ENCODE peak calls at places on chromosomes 7 and 10, in seven cellular contexts. V is IMR-90, F is GM12878, W is tibial nerve, M is GM12891, A is vagina, L is GM12892. E is an unnamed sample.

GRCh38 chr7:16695621-16696237 is 49.7 kb downstream of the BZW2 start:
- DNase-seq in M (no peak), W (no peak), F (no peak), V (peak; percentile 73), A (no peak), L (no peak), E (peak; percentile 75)

GRCh38 chr10:36794981-36795380 is 330.4 kb upstream of the ANKRD30A start:
- DNase-seq in L (no peak), F (no peak), M (no peak), A (no peak), W (no peak), V (no peak), E (no peak)

GRCh38 chr7:111638048-111638447 is 75.8 kb upstream of the IMMP2L start:
- DNase-seq in M (no peak), L (no peak), F (no peak), V (no peak), W (no peak), A (no peak), E (no peak)

GRCh38 chr7:106017657-106018056 is 54.6 kb downstream of the CDHR3 start:
- DNase-seq in W (no peak), M (no peak), F (no peak), V (no peak), L (no peak), A (no peak), E (peak; percentile 25)

GRCh38 chr7:133252858-133253521 is at the start of gene EXOC4:
- DNase-seq in M (peak; percentile 63), F (peak; percentile 95), W (peak; percentile 79), L (peak; percentile 65), V (peak; percentile 97), A (peak; percentile 97), E (peak; percentile 98)

GRCh38 chr7:122919643-122920181 is 33.5 kb upstream of the CADPS2 start:
- DNase-seq in W (no peak), M (no peak), A (no peak), L (no peak), V (no peak), F (no peak), E (no peak)

GRCh38 chr10:91034494-91035157 is 113.7 kb upstream of the ANKRD1 start:
- DNase-seq in F (no peak), M (no peak), W (peak; percentile 57), A (no peak), V (peak; percentile 19), L (no peak), E (no peak)

GRCh38 chr10:42850931-42851330 is 68.3 kb downstream of the BMS1 start:
- DNase-seq in M (no peak), F (no peak), L (no peak), W (no peak), V (peak; percentile 3), A (no peak), E (no peak)

GRCh38 chr7:78438433-78438832 is 639.9 kb downstream of the PHTF2 start:
- DNase-seq in M (no peak), L (no peak), V (no peak), W (no peak), F (no peak), A (no peak), E (no peak)

GRCh38 chr10:132714906-132715790 is 70.8 kb downstream of the NKX6-2 start:
- DNase-seq in M (no peak), V (no peak), A (no peak), F (no peak), L (no peak), W (peak; percentile 9), E (no peak)

GRCh38 chr7:157875230-157876179 is 538.7 kb downstream of the DNAJB6 start:
- DNase-seq in V (no peak), F (no peak), L (no peak), W (no peak), M (no peak), A (no peak), E (peak; percentile 7)

GRCh38 chr10:101236376-101237079 is 7.3 kb upstream of the LBX1 start:
- DNase-seq in M (no peak), L (no peak), F (no peak), W (no peak), V (peak; percentile 61), A (no peak), E (no peak)

GRCh38 chr10:132961-133898 is 2.0 kb upstream of the ZMYND11 start:
- DNase-seq in M (no peak), A (no peak), W (no peak), F (no peak), L (no peak), V (peak; percentile 74), E (no peak)

GRCh38 chr10:45409782-45410181 is 35.8 kb downstream of the ALOX5 start:
- DNase-seq in M (no peak), F (no peak), W (no peak), L (no peak), A (no peak), V (no peak), E (peak; percentile 15)

GRCh38 chr7:117873056-117873932 is at the start of gene CTTNBP2:
- DNase-seq in V (peak; percentile 59), A (no peak), F (no peak), W (peak; percentile 23), L (no peak), M (peak; percentile 8), E (peak; percentile 35)

GRCh38 chr10:89120931-89121907 is 85.9 kb downstream of the CH25H start:
- DNase-seq in V (peak; percentile 25), M (no peak), A (no peak), F (no peak), L (no peak), W (no peak), E (no peak)

GRCh38 chr7:44539669-44540516 is 1.2 kb downstream of the NPC1L1 start:
- DNase-seq in A (no peak), F (no peak), M (no peak), V (no peak), L (no peak), W (no peak), E (no peak)
- TF ChIP-seq POLR2A in A (no peak), F (no peak), M (no peak), V (no peak), L (no peak), W (no peak), E (no peak)

GRCh38 chr10:27998954-27999275 is at the start of gene ODAD2:
- DNase-seq in W (no peak), A (no peak), M (peak; percentile 3), L (no peak), V (no peak), F (no peak), E (no peak)
- TF ChIP-seq POLR2A in W (no peak), A (no peak), M (no peak), L (no peak), V (no peak), F (no peak), E (no peak)

GRCh38 chr10:87956055-87956454 is 92.6 kb downstream of the PTEN start:
- DNase-seq in L (no peak), F (no peak), W (no peak), M (no peak), A (no peak), V (no peak), E (no peak)

GRCh38 chr10:87961314-87961713 is 97.9 kb downstream of the PTEN start:
- DNase-seq in F (no peak), L (no peak), V (peak; percentile 78), W (no peak), M (no peak), A (no peak), E (no peak)

GRCh38 chr10:87960230-87960629 is 96.8 kb downstream of the PTEN start:
- DNase-seq in L (no peak), W (no peak), A (no peak), F (no peak), V (peak; percentile 46), M (no peak), E (no peak)

GRCh38 chr10:87952612-87953011 is 89.2 kb downstream of the PTEN start:
- DNase-seq in L (no peak), M (no peak), V (no peak), F (no peak), A (no peak), W (no peak), E (no peak)

GRCh38 chr10:87957702-87958101 is 94.3 kb downstream of the PTEN start:
- DNase-seq in W (no peak), L (no peak), V (no peak), M (no peak), A (no peak), F (no peak), E (no peak)
- TF ChIP-seq POLR2A in W (no peak), L (no peak), V (no peak), M (no peak), A (no peak), F (no peak), E (no peak)

DNA sequence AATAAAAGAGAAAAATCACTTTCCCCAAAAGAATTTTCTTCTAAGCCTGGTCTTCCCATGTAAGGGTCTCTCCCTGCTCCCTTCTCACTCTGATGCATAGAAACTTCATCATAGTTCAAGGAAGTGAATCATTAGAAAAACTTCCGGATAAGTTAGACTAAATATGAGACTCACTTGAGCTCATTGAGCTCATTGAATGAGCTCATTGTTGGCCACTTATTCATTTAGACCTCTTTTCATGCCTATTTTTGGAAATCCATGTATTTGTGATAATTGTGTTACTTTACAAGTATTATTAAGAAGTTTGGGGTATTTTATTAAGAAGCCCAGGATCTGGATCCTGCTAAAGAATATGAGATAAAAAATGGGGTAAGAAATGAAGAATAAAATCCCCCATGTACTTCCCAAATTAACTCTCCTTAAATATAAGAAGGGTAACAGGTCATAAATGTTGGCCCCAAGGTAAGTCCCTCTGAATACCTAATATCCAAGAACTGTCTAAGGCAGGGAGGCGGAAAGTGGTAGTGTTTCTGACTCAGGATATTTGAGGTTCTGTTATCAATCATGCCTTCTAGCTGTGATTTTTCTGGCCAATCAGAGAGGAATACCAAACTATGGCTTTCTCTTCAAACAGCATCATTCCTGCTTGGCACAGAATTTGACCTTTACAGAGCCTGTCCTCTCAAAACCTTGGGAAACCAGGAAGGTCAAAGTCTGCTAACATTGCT is 236.5 kb upstream of the PTN start:
- DNase-seq in F (no peak), W (no peak), A (no peak), M (no peak), V (peak; percentile 95), L (no peak), E (no peak)
- TF ChIP-seq POLR2A in F (no peak), W (no peak), A (no peak), M (no peak), V (no peak), L (no peak), E (no peak)

E was measured in erythroblast.